ENCODE peak calls at places on chromosomes 12 and 14, in nine cellular contexts. Z is cardiac fibroblast, F is MM.1S, O is astrocyte of the spinal cord, C is left ventricle myocardium inferior, M is Calu3, P is neural crest cell, A is foreskin keratinocyte, N is transverse colon. K is an unnamed sample.
A peak's percentile ranks its signal among the peaks of the same experiment; 100 is the strongest.

GRCh38 chr12:93836616-93837260 is 159.6 kb downstream of the CRADD start:
- DNase-seq in Z (peak; percentile 12), F (no peak), M (no peak), O (no peak), P (no peak), N (no peak), C (no peak), A (no peak), K (no peak)

GRCh38 chr12:106766393-106766826 is 8.1 kb upstream of the RIC8B start:
- DNase-seq in P (no peak), F (no peak), M (peak; percentile 33), N (no peak), A (no peak), O (peak; percentile 43), C (peak; percentile 54), Z (peak; percentile 28), K (no peak)

GRCh38 chr14:26598081-26598671 is 343 bp upstream of the NOVA1 start:
- DNase-seq in O (peak; percentile 90), M (no peak), F (no peak), Z (peak; percentile 88), P (peak; percentile 97), A (peak; percentile 36), N (peak; percentile 80), C (peak; percentile 78), K (peak; percentile 57)

GRCh38 chr12:26713885-26714383 is 119.1 kb downstream of the ITPR2 start:
- DNase-seq in Z (no peak), P (no peak), C (no peak), N (no peak), F (no peak), O (no peak), A (no peak), M (no peak), K (no peak)

GRCh38 chr14:105411017-105411941 is 8.3 kb upstream of the MTA1 start:
- DNase-seq in O (peak; percentile 22), A (peak; percentile 13), N (peak; percentile 48), F (no peak), P (no peak), M (peak; percentile 60), C (peak; percentile 38), Z (peak; percentile 31), K (no peak)

GRCh38 chr14:69483765-69484443 is 624 bp upstream of the PLEKHD1 start:
- DNase-seq in P (no peak), O (peak; percentile 7), C (no peak), A (no peak), F (no peak), Z (peak; percentile 16), N (peak; percentile 10), M (peak; percentile 35), K (no peak)

GRCh38 chr12:74801625-74802024 is 264.0 kb downstream of the ATXN7L3B start:
- DNase-seq in F (no peak), Z (peak; percentile 3), M (no peak), C (no peak), N (no peak), P (no peak), O (no peak), A (no peak), K (no peak)

GRCh38 chr14:96246535-96246839 is 9.5 kb upstream of the BDKRB1 start:
- DNase-seq in F (no peak), O (peak; percentile 84), M (no peak), P (no peak), A (peak; percentile 94), N (no peak), C (no peak), Z (peak; percentile 97), K (peak; percentile 86)

GRCh38 chr14:92316937-92317336 is 6.0 kb upstream of the SLC24A4 start:
- DNase-seq in O (no peak), A (peak; percentile 70), N (no peak), F (peak; percentile 79), P (no peak), M (peak; percentile 30), C (no peak), Z (no peak), K (no peak)

GRCh38 chr12:57815177-57816000 is 3.1 kb downstream of the AVIL start:
- DNase-seq in F (no peak), Z (no peak), P (no peak), M (no peak), O (no peak), C (no peak), A (no peak), N (no peak), K (no peak)

GRCh38 chr14:100826371-100827139 is 637 bp downstream of the MEG3 start:
- DNase-seq in F (no peak), P (no peak), M (no peak), Z (no peak), O (no peak), A (no peak), N (no peak), C (no peak), K (no peak)

GRCh38 chr12:131830335-131831020 is 2.3 kb downstream of the MMP17 start:
- DNase-seq in Z (peak; percentile 85), P (peak; percentile 76), A (peak; percentile 51), O (peak; percentile 78), F (peak; percentile 15), N (peak; percentile 62), M (peak; percentile 83), C (peak; percentile 86), K (peak; percentile 66)

GRCh38 chr12:123475256-123475703 is 17.3 kb downstream of the SNRNP35 start:
- DNase-seq in M (no peak), O (no peak), P (no peak), N (no peak), F (no peak), Z (no peak), A (no peak), C (no peak), K (no peak)

GRCh38 chr14:57390806-57391562 is 598 bp downstream of the NAA30 start:
- DNase-seq in N (peak; percentile 38), A (peak; percentile 39), Z (peak; percentile 39), F (peak; percentile 11), P (peak; percentile 26), M (peak; percentile 38), C (peak; percentile 25), O (peak; percentile 47), K (no peak)

GRCh38 chr12:64627781-64628180 is 17.5 kb downstream of the RASSF3 start:
- DNase-seq in P (no peak), C (no peak), M (no peak), F (no peak), A (peak; percentile 46), Z (peak; percentile 89), N (no peak), O (peak; percentile 74), K (peak; percentile 59)

GRCh38 chr12:49961993-49962764 is 507 bp downstream of the AQP5 start:
- DNase-seq in P (no peak), Z (no peak), F (no peak), O (no peak), C (no peak), M (peak; percentile 15), N (no peak), A (no peak), K (no peak)

GRCh38 chr14:59428581-59429012 is 36.6 kb downstream of the GPR135 start:
- DNase-seq in O (peak; percentile 81), F (no peak), Z (peak; percentile 92), A (peak; percentile 30), M (no peak), P (no peak), C (no peak), N (no peak), K (no peak)

GRCh38 chr12:57887631-57888406 is 41.3 kb upstream of the CTDSP2 start:
- DNase-seq in Z (peak; percentile 50), F (no peak), P (no peak), C (no peak), N (peak; percentile 31), M (no peak), O (peak; percentile 55), A (peak; percentile 69), K (no peak)

GRCh38 chr12:124240493-124240892 is 54.4 kb upstream of the RFLNA start:
- DNase-seq in F (no peak), M (peak; percentile 27), N (no peak), A (no peak), C (no peak), Z (peak; percentile 20), O (no peak), P (no peak), K (no peak)

DNA sequence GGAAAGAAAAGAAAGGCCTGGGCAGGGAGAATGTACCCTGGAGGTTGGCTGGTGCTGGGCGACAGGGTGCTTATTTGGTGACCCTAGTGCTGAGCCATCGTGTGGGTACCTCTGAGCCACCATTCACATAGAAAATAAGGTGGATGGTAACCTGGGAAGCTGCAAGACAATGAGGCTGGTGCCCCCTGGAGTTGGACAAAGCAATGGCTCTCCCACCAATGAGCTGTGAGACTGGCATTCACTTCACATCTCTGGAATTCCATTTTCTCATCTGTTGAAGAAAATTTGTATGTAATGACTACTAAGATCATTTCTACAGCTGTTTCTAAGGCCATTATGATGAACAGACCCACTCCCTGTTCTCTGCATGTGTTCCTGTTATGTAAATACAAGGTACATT is 63.1 kb upstream of the IGF1 start:
- DNase-seq in P (no peak), O (no peak), Z (no peak), N (no peak), M (no peak), A (no peak), C (no peak), F (no peak), K (no peak)
- TF ChIP-seq CTCF in P (no peak), O (no peak), Z (no peak), N (no peak), M (no peak), A (no peak), C (no peak), F (peak; percentile 41), K (no peak)

GRCh38 chr12:111443586-111443985 is 37.9 kb downstream of the SH2B3 start:
- DNase-seq in M (no peak), A (peak; percentile 66), O (no peak), P (no peak), C (no peak), N (peak; percentile 23), F (no peak), Z (peak; percentile 73), K (no peak)
- TF ChIP-seq CTCF in M (no peak), A (no peak), O (no peak), P (no peak), C (no peak), N (no peak), F (no peak), Z (no peak), K (no peak)

GRCh38 chr14:94411638-94412037 is 23.2 kb upstream of the SERPINA1 start:
- DNase-seq in F (no peak), C (no peak), M (no peak), O (no peak), Z (no peak), P (no peak), A (no peak), N (peak; percentile 25), K (no peak)

GRCh38 chr14:94408546-94409095 is 20.2 kb upstream of the SERPINA1 start:
- DNase-seq in P (no peak), C (no peak), A (no peak), O (no peak), F (no peak), M (no peak), N (no peak), Z (no peak), K (no peak)

GRCh38 chr14:94407906-94408305 is 19.5 kb upstream of the SERPINA1 start:
- DNase-seq in C (no peak), M (no peak), O (no peak), N (no peak), F (no peak), Z (no peak), P (no peak), A (no peak), K (no peak)

GRCh38 chr14:94412671-94413638 is 24.6 kb upstream of the SERPINA1 start:
- DNase-seq in C (no peak), O (no peak), A (peak; percentile 62), P (no peak), M (peak; percentile 53), F (no peak), Z (peak; percentile 24), N (no peak), K (no peak)
- TF ChIP-seq CTCF in C (no peak), O (peak; percentile 28), A (peak; percentile 65), P (no peak), M (peak; percentile 63), F (no peak), Z (peak; percentile 51), N (no peak), K (peak; percentile 33)

GRCh38 chr14:55843718-55844403 is 263.9 kb downstream of the KTN1 start:
- DNase-seq in P (no peak), N (no peak), C (no peak), A (no peak), O (peak; percentile 22), M (no peak), Z (peak; percentile 39), F (no peak), K (no peak)
- TF ChIP-seq CTCF in P (peak; percentile 45), N (no peak), C (peak; percentile 28), A (peak; percentile 47), O (no peak), M (no peak), Z (no peak), F (no peak), K (peak; percentile 22)

K was measured in AG09319.